ENCODE peak calls at places on chromosomes 16 and 17, in four cellular contexts. B is lower leg skin, O is SW 1271, Z is fibroblast of the conjunctiva. X is an unnamed sample.

GRCh38 chr17:50028207-50029120 is 27.4 kb upstream of the ITGA3 start:
- DNase-seq in Z (no peak), B (peak; percentile 55), O (peak; percentile 82), X (no peak)

GRCh38 chr16:72740346-72740745 is 307.6 kb downstream of the ZFHX3 start:
- DNase-seq in Z (no peak), B (no peak), O (no peak), X (no peak)

GRCh38 chr16:66248096-66248495 is 118.4 kb upstream of the CDH5 start:
- DNase-seq in O (no peak), Z (peak; percentile 20), B (peak; percentile 78), X (no peak)

GRCh38 chr17:73462830-73463229 is 151.0 kb upstream of the CDC42EP4 start:
- DNase-seq in Z (no peak), B (no peak), O (no peak), X (peak; percentile 37)

GRCh38 chr17:12415031-12415430 is 250.7 kb upstream of the MYOCD start:
- DNase-seq in Z (peak; percentile 59), B (no peak), O (no peak), X (no peak)

GRCh38 chr17:61837175-61838051 is 25.9 kb downstream of the BRIP1 start:
- DNase-seq in O (peak; percentile 50), B (no peak), Z (peak; percentile 74), X (peak; percentile 56)

GRCh38 chr17:42288985-42289862 is 926 bp downstream of the STAT5A start:
- DNase-seq in Z (no peak), B (no peak), O (no peak), X (no peak)

GRCh38 chr16:10090816-10091215 is 91.4 kb downstream of the GRIN2A start:
- DNase-seq in B (no peak), Z (no peak), O (no peak), X (no peak)

GRCh38 chr16:10088380-10088793 is 93.8 kb downstream of the GRIN2A start:
- DNase-seq in B (no peak), O (no peak), Z (peak; percentile 18), X (no peak)

GRCh38 chr17:54967621-54968258 is 714 bp downstream of the COX11 start:
- DNase-seq in Z (peak; percentile 34), O (peak; percentile 51), B (no peak), X (no peak)

GRCh38 chr16:87328846-87329245 is 11.7 kb upstream of the C16orf95 start:
- DNase-seq in O (no peak), B (no peak), Z (no peak), X (no peak)

X was measured in retina.